ENCODE peak calls at places on chromosomes 4 and X, in nine cellular contexts. U is AG08396; B is natural killer cell; J is T-helper 2 cell; F is CD8-positive, alpha-beta memory T cell; L is fibroblast of gingiva; Y is amniotic stem cell; N is neuronal stem cell; P is astrocyte. D is an unnamed sample.

GRCh38 chr4:1209821-1210220 is 37.4 kb upstream of the SPON2 start:
- DNase-seq in U (peak; percentile 94), L (peak; percentile 68), N (peak; percentile 18), B (no peak), F (no peak), J (no peak), Y (no peak), P (peak; percentile 74), D (no peak)

GRCh38 chr4:81844717-81845116 is 373.0 kb upstream of the RASGEF1B start:
- DNase-seq in L (peak; percentile 52), N (peak; percentile 59), B (peak; percentile 57), Y (peak; percentile 26), U (peak; percentile 60), J (peak; percentile 67), F (peak; percentile 35), P (peak; percentile 23), D (peak; percentile 44)

GRCh38 chr4:145739840-145740239 is 59.9 kb downstream of the C4orf51 start:
- DNase-seq in Y (no peak), L (no peak), F (no peak), J (no peak), P (no peak), B (no peak), U (no peak), N (no peak), D (no peak)

GRCh38 chr4:175470141-175470540 is 341.9 kb downstream of the GPM6A start:
- DNase-seq in U (peak; percentile 5), Y (no peak), L (no peak), F (no peak), N (no peak), P (peak; percentile 64), B (no peak), J (no peak), D (no peak)

GRCh38 chrX:136126892-136127406 is 20.4 kb upstream of the FHL1 start:
- DNase-seq in B (no peak), L (no peak), Y (no peak), N (no peak), P (peak; percentile 53), U (no peak), J (no peak), F (no peak), D (no peak)

GRCh38 chr4:100736651-100737450 is 219.0 kb upstream of the EMCN start:
- DNase-seq in B (no peak), N (peak; percentile 9), J (no peak), F (no peak), L (peak; percentile 82), U (peak; percentile 21), P (peak; percentile 95), Y (peak; percentile 24), D (no peak)

GRCh38 chrX:36159254-36159653 is 239.7 kb downstream of the CFAP47 start:
- DNase-seq in J (no peak), B (no peak), U (no peak), N (no peak), F (no peak), L (no peak), P (no peak), Y (no peak), D (no peak)

GRCh38 chr4:119041951-119042560 is 93.6 kb upstream of the MYOZ2 start:
- DNase-seq in P (peak; percentile 49), Y (peak; percentile 58), J (peak; percentile 76), N (peak; percentile 65), U (peak; percentile 61), L (peak; percentile 66), F (peak; percentile 15), B (no peak), D (peak; percentile 49)

GRCh38 chr4:185457136-185457535 is 14.4 kb downstream of the CCDC110 start:
- DNase-seq in U (no peak), N (no peak), P (no peak), B (no peak), L (no peak), J (no peak), F (no peak), Y (no peak), D (no peak)

GRCh38 chr4:38529189-38530115 is 134.5 kb upstream of the KLF3 start:
- DNase-seq in Y (no peak), U (no peak), L (no peak), J (peak; percentile 95), N (no peak), P (no peak), F (peak; percentile 25), B (no peak), D (peak; percentile 12)

GRCh38 chr4:177759714-177760113 is 317.5 kb upstream of the AGA start:
- DNase-seq in Y (no peak), B (no peak), P (no peak), N (no peak), L (no peak), U (no peak), J (no peak), F (no peak), D (no peak)

GRCh38 chr4:650461-650860 is 23.6 kb downstream of the ATP5ME start:
- DNase-seq in F (no peak), Y (no peak), J (no peak), P (no peak), B (no peak), N (no peak), L (no peak), U (no peak), D (no peak)

GRCh38 chr4:72136429-72136828 is 104.6 kb downstream of the NPFFR2 start:
- DNase-seq in N (peak; percentile 5), Y (no peak), B (no peak), U (no peak), P (peak; percentile 28), L (no peak), F (no peak), J (no peak), D (no peak)

GRCh38 chr4:3340703-3341088 is 47.9 kb downstream of the RGS12 start:
- DNase-seq in N (no peak), F (no peak), Y (no peak), L (no peak), P (no peak), U (no peak), J (no peak), B (no peak), D (no peak)

GRCh38 chr4:137641554-137641953 is 109.3 kb upstream of the PCDH18 start:
- DNase-seq in L (peak; percentile 95), P (peak; percentile 18), F (no peak), Y (no peak), U (no peak), N (no peak), B (no peak), J (no peak), D (no peak)

GRCh38 chr4:18923496-18924161 is 902.1 kb upstream of the LCORL start:
- DNase-seq in P (no peak), Y (no peak), F (no peak), J (no peak), N (no peak), L (no peak), B (no peak), U (no peak), D (no peak)

GRCh38 chr4:1658581-1658980 is 25.5 kb downstream of the FAM53A start:
- DNase-seq in N (no peak), F (no peak), B (no peak), U (no peak), Y (no peak), J (no peak), P (no peak), L (no peak), D (no peak)

D was measured in CD4-positive, alpha-beta T cell.